ENCODE peak calls at places on chromosomes 13 and 19, in five cellular contexts. N is NT2/D1, D is HepG2, M is GM12878, P is H1. Y is an unnamed sample.

GRCh38 chr13:110869805-110870706 is 44.8 kb downstream of the ANKRD10 start:
- DNase-seq in N (no peak), D (peak), M (no peak), P (peak), Y (peak)

GRCh38 chr13:47999973-48000372 is 1.1 kb downstream of the SUCLA2 start:
- DNase-seq in N (no peak), D (no peak), M (no peak), P (no peak), Y (no peak)

GRCh38 chr13:78187781-78188180 is 269.1 kb upstream of the EDNRB start:
- DNase-seq in N (no peak), D (no peak), M (no peak), P (no peak), Y (no peak)

GRCh38 chr19:2215281-2215751 is 20.8 kb downstream of the PLEKHJ1 start:
- DNase-seq in N (no peak), D (no peak), M (no peak), P (no peak), Y (no peak)

GRCh38 chr13:30700364-30700763 is 35.0 kb upstream of the ALOX5AP start:
- DNase-seq in N (no peak), D (no peak), M (no peak), P (no peak), Y (no peak)

GRCh38 chr13:22915442-22916082 is 265.2 kb upstream of the SGCG start:
- DNase-seq in N (peak), D (no peak), M (no peak), P (peak), Y (peak)

GRCh38 chr19:45638930-45639729 is at the start of gene EML2:
- DNase-seq in N (no peak), D (peak), M (no peak), P (peak), Y (no peak)

GRCh38 chr19:4371209-4371897 is 28.0 kb downstream of the MPND start:
- DNase-seq in N (no peak), D (no peak), M (no peak), P (no peak), Y (no peak)

GRCh38 chr13:111429064-111429558 is 108.7 kb downstream of the TEX29 start:
- DNase-seq in N (peak), D (peak), M (no peak), P (peak), Y (peak)

GRCh38 chr19:52665529-52665928 is 27.4 kb upstream of the ZNF83 start:
- DNase-seq in N (no peak), D (no peak), M (no peak), P (no peak), Y (no peak)

GRCh38 chr19:29771708-29772415 is 39.9 kb upstream of the CCNE1 start:
- DNase-seq in N (peak), D (peak), M (no peak), P (peak), Y (peak)

GRCh38 chr13:64910061-64910460 is 2320.1 kb downstream of the PCDH9 start:
- DNase-seq in N (no peak), D (no peak), M (no peak), P (no peak), Y (no peak)

GRCh38 chr13:74329978-74330377 is 195.8 kb upstream of the KLF12 start:
- DNase-seq in N (no peak), D (no peak), M (no peak), P (no peak), Y (no peak)

GRCh38 chr19:46606681-46607440 is 5.7 kb downstream of the CALM3 start:
- DNase-seq in N (no peak), D (no peak), M (no peak), P (no peak), Y (no peak)

GRCh38 chr13:102190930-102191329 is 210.9 kb downstream of the FGF14 start:
- DNase-seq in N (no peak), D (no peak), M (no peak), P (no peak), Y (no peak)

DNA sequence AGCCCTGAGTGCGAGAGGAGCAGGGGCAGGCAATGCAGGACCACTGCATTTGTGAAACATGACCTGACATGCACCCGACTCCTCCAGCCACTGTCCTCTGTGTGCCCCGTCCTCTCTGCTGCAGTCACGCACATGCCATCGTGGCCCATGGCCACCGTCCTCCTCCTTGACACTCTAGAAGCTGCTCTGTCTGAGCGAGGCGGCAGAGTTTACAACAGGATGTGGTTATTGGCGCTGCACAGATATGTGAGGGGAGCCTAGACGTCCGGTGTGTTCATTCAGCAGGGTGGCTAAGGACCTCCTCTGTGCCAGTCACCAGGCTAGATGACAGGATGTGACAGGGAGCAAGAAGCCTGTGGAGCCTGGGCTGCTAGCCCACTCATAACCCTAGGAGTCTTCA is 277.8 kb downstream of the FOXO1 start:
- DNase-seq in N (no peak), D (no peak), M (peak), P (no peak), Y (no peak)
- TF ChIP-seq SUZ12 in N (no peak), D (no peak), M (no peak), P (no peak), Y (no peak)

DNA sequence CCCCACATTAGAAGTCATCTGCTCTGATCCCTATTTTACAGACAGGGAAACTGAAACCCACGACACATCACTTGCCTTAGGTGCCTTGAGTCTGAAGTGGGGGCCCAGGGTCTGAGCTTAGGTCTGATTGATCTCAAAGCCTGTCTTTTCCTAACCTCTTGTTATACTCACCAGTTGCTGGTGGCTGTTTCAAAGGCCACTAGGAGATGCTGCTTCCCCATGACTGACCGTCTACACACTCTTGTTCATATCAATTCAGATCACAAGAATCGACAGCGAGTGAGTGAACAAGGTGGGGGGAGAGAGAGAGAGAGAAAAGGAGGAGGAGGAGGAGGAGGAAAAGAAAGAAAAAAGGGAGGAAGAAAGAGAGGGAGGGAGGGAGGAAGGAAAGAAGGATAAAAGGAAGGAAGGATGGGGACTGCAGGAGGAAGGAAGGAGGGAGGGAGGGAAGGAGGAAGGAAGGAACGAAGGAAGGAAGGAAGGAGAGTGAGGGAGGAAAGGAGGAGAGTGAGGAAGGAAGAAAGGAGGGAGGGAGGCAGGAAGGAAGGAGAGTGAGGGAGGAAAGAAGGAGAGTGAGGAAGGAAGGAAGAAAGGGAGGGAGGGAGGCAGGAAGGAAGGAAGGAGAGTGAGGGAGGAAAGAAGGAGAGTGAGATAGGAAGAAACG is 3.3 kb downstream of the OR10H1 start:
- DNase-seq in N (no peak), D (no peak), M (no peak), P (no peak), Y (no peak)
- TF ChIP-seq SUZ12 in N (no peak), D (no peak), M (no peak), P (no peak), Y (no peak)

DNA sequence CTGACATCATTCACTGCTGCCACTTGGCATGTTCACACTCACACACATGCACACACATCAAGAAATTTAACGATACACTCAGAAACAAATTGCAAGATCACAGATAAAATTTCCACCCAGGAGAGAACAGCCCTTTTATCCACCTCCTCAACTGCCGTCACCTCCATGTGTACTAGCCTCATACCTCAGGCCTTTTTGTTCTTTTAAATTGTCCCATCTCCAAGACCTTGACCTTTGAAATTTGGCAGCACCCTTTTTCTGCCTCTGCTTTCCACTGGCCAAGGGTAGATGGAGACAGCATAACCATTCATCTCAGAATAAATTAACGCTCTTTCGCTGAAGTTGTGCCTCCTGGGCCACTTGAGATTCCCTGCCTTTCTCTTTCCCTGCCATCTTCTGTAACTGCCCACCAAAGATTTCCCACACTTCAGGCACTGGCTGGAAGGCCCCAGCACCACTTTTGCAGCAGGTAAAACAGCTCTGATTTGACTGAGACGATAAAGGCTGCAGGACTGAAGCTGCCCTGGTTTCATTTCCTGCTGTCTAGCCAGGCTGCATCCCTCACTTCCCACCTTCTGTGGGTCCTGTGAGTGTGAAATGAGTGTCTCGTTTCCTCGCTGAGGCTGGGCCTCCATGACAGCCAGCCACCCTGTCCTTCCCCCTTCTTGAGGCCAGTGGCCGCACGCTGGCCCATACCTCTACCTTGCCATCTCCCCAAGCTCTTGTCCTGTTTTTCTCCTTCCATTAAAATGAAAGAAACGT is 39.3 kb downstream of the MBNL2 start:
- DNase-seq in N (no peak), D (no peak), M (no peak), P (no peak), Y (no peak)
- TF ChIP-seq SUZ12 in N (no peak), D (no peak), M (no peak), P (no peak), Y (no peak)

DNA sequence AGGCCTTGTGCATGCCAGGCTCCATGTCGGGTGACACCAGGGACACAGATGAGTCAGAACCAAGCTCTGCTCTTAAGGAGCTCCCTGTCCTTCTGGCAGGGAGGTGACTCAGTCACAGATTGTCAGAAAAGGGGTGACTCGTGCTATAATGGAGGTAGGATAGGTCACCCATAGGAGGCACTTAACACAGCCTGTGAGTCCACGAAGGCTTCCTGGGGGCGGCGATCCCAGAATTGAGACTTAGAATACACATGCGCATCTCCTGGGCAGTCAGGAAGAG is 19.6 kb downstream of the FUZ start:
- DNase-seq in N (no peak), D (no peak), M (no peak), P (no peak), Y (no peak)
- TF ChIP-seq SUZ12 in N (no peak), D (no peak), M (no peak), P (no peak), Y (no peak)